ENCODE peak calls at places on chromosomes 16 and 17, in nine cellular contexts. Z is transverse colon; N is RWPE2; A is IMR-90; Y is CD4-positive, CD25-positive, alpha-beta regulatory T cell; B is MM.1S; V is mesendoderm; T is upper lobe of right lung; S is left lung. U is an unnamed sample. For H3K4me1 and H3K27me3, the result is how much of the 10 kb centered on the place peaks cover.

GRCh38 chr16:24853830-24854229 is 8.1 kb downstream of the SLC5A11 start:
- DNase-seq in S (no peak), N (no peak), Z (no peak), T (no peak), B (no peak), Y (no peak), V (no peak), A (peak), U (no peak)

GRCh38 chr16:88527186-88527936 is 42.8 kb upstream of the ZC3H18 start:
- DNase-seq in B (no peak), T (peak), Z (peak), Y (peak), S (peak), V (peak), A (peak), N (no peak), U (peak)

GRCh38 chr17:185445-186138 is 4.1 kb upstream of the DOC2B start:
- DNase-seq in B (peak), N (no peak), Y (peak), S (peak), A (no peak), Z (no peak), V (no peak), T (no peak), U (no peak)

GRCh38 chr16:81864646-81865382 is 85.7 kb downstream of the PLCG2 start:
- DNase-seq in V (peak), T (no peak), S (no peak), Z (no peak), N (no peak), B (no peak), A (no peak), Y (no peak), U (no peak)

GRCh38 chr17:3512512-3513171 is 36.8 kb downstream of the ASPA start:
- DNase-seq in B (no peak), T (no peak), Z (peak), N (no peak), V (peak), A (peak), Y (no peak), S (no peak), U (peak)

GRCh38 chr17:71975331-71975801 is 145.5 kb upstream of the SOX9 start:
- DNase-seq in N (no peak), B (no peak), T (no peak), V (peak), S (no peak), A (peak), Z (peak), Y (no peak), U (no peak)

GRCh38 chr17:65712383-65713267 is 151.2 kb upstream of the AXIN2 start:
- DNase-seq in S (no peak), N (no peak), B (no peak), A (no peak), V (no peak), Y (peak), T (no peak), Z (no peak), U (no peak)

GRCh38 chr17:61063528-61063927 is 336.1 kb upstream of the TBX2 start:
- DNase-seq in T (no peak), Y (no peak), N (no peak), V (no peak), Z (no peak), B (no peak), A (no peak), S (no peak), U (no peak)

GRCh38 chr17:59851431-59852375 is 41.0 kb downstream of the TUBD1 start:
- DNase-seq in Y (no peak), Z (peak), A (peak), T (no peak), S (no peak), N (peak), V (no peak), B (no peak), U (no peak)

GRCh38 chr16:89009343-89010209 is 32.6 kb upstream of the CBFA2T3 start:
- DNase-seq in A (no peak), V (peak), Z (no peak), N (peak), B (peak), S (peak), T (peak), Y (peak), U (no peak)

GRCh38 chr16:1788095-1788707 is 5.3 kb downstream of the IGFALS start:
- DNase-seq in N (peak), A (no peak), V (no peak), B (no peak), S (peak), T (peak), Y (no peak), Z (no peak), U (no peak)

GRCh38 chr16:86994651-86995171 is 322.5 kb downstream of the C16orf95 start:
- DNase-seq in Y (no peak), T (no peak), B (no peak), A (peak), N (no peak), S (no peak), V (no peak), Z (no peak), U (no peak)

GRCh38 chr17:28182559-28182958 is 136.4 kb upstream of the TMEM97 start:
- DNase-seq in Z (no peak), S (no peak), V (no peak), B (no peak), A (no peak), T (no peak), Y (no peak), N (no peak), U (no peak)

GRCh38 chr17:69733171-69734014 is 318.9 kb downstream of the MAP2K6 start:
- DNase-seq in A (peak), T (no peak), S (no peak), B (peak), Y (no peak), V (peak), N (peak), Z (no peak), U (no peak)

GRCh38 chr17:17749025-17749772 is 67.9 kb downstream of the RAI1 start:
- DNase-seq in Y (no peak), N (no peak), S (no peak), B (no peak), V (peak), A (no peak), Z (no peak), T (no peak), U (no peak)

GRCh38 chr16:30113031-30113710 is at the start of gene GDPD3:
- DNase-seq in B (no peak), V (no peak), Z (peak), S (no peak), A (no peak), T (peak), N (no peak), Y (no peak), U (no peak)

GRCh38 chr17:59154721-59155438 is at the start of gene SKA2:
- DNase-seq in S (peak), T (peak), Z (peak), V (peak), B (no peak), Y (no peak), A (no peak), N (peak), U (no peak)

GRCh38 chr17:31900877-31901276 is 631 bp downstream of the UTP6 start:
- DNase-seq in T (no peak), Z (no peak), N (no peak), B (peak), A (peak), Y (peak), S (no peak), V (peak), U (peak)

GRCh38 chr16:74521691-74522090 is 85.2 kb downstream of the GLG1 start:
- DNase-seq in T (no peak), S (no peak), Y (no peak), Z (no peak), A (peak), V (peak), N (no peak), B (no peak), U (no peak)

GRCh38 chr17:66214893-66215528 is 14.2 kb downstream of the APOH start:
- DNase-seq in N (no peak), Z (no peak), B (no peak), A (no peak), V (no peak), S (no peak), Y (no peak), T (no peak), U (no peak)

GRCh38 chr17:44901323-44901965 is 2.2 kb upstream of the EFTUD2 start:
- DNase-seq in V (no peak), Z (no peak), S (no peak), Y (no peak), B (no peak), A (peak), N (no peak), T (no peak), U (no peak)

GRCh38 chr16:31335431-31335830 is 19.5 kb upstream of the ITGAX start:
- DNase-seq in Y (no peak), A (no peak), T (no peak), B (no peak), N (no peak), V (no peak), S (no peak), Z (no peak), U (no peak)

GRCh38 chr17:60065136-60065535 is 13.6 kb downstream of the HEATR6 start:
- DNase-seq in Y (no peak), V (no peak), T (no peak), N (no peak), Z (no peak), B (no peak), A (peak), S (no peak), U (no peak)

GRCh38 chr16:48811478-48811877 is 201.5 kb upstream of the N4BP1 start:
- DNase-seq in N (no peak), S (peak), T (no peak), Y (no peak), A (no peak), Z (no peak), B (no peak), V (peak), U (no peak)

GRCh38 chr16:48814994-48815393 is 205.0 kb upstream of the N4BP1 start:
- DNase-seq in T (no peak), S (peak), A (no peak), B (no peak), Z (no peak), N (no peak), V (no peak), Y (no peak), U (no peak)

GRCh38 chr16:48812856-48813255 is 202.9 kb upstream of the N4BP1 start:
- DNase-seq in T (no peak), B (no peak), N (no peak), Y (no peak), V (no peak), S (no peak), Z (no peak), A (no peak), U (no peak)

GRCh38 chr16:48810803-48811453 is 200.9 kb upstream of the N4BP1 start:
- DNase-seq in N (no peak), S (peak), V (no peak), Y (no peak), A (no peak), Z (no peak), B (no peak), T (no peak), U (no peak)

GRCh38 chr16:48813485-48813884 is 203.5 kb upstream of the N4BP1 start:
- DNase-seq in S (no peak), Y (no peak), Z (no peak), V (no peak), T (no peak), A (no peak), B (no peak), N (no peak), U (no peak)
- H3K4me3 ChIP-seq in S (no peak), Y (no peak), Z (no peak), V (no peak), T (no peak), A (no peak), B (no peak), N (no peak), U (no peak)

GRCh38 chr17:32998111-32998892 is 6.7 kb downstream of the SPACA3 start:
- DNase-seq in A (peak), Z (peak), N (no peak), V (peak), Y (peak), S (peak), B (peak), T (peak), U (peak)
- H3K4me1 ChIP-seq in A (under half), Z (under half), N (under half), V (under half), Y (under half), S (under half), B (under half), T (under half), U (under half)

GRCh38 chr17:48565024-48565558 is 13.1 kb downstream of the HOXB4 start:
- DNase-seq in T (no peak), S (no peak), Z (no peak), B (no peak), V (no peak), N (no peak), A (no peak), Y (no peak), U (no peak)

GRCh38 chr17:48568499-48569259 is 9.5 kb downstream of the HOXB4 start:
- DNase-seq in V (no peak), Z (no peak), S (no peak), B (no peak), T (no peak), N (no peak), A (peak), Y (no peak), U (no peak)

GRCh38 chr17:48567646-48568354 is 10.3 kb downstream of the HOXB4 start:
- DNase-seq in Y (no peak), S (no peak), N (no peak), B (no peak), A (no peak), V (no peak), T (no peak), Z (no peak), U (no peak)

GRCh38 chr17:48566717-48567116 is 11.4 kb downstream of the HOXB4 start:
- DNase-seq in V (no peak), B (no peak), Z (no peak), S (no peak), N (no peak), Y (no peak), T (no peak), A (no peak), U (no peak)

GRCh38 chr17:48567209-48567608 is 10.9 kb downstream of the HOXB4 start:
- DNase-seq in T (no peak), B (no peak), A (no peak), Y (no peak), S (no peak), Z (peak), N (no peak), V (no peak), U (no peak)
- H3K27me3 ChIP-seq in T (half or more), B (under half), A (under half), Y (under half), S (half or more), Z (under half), N (under half), V (half or more), U (under half)

DNA sequence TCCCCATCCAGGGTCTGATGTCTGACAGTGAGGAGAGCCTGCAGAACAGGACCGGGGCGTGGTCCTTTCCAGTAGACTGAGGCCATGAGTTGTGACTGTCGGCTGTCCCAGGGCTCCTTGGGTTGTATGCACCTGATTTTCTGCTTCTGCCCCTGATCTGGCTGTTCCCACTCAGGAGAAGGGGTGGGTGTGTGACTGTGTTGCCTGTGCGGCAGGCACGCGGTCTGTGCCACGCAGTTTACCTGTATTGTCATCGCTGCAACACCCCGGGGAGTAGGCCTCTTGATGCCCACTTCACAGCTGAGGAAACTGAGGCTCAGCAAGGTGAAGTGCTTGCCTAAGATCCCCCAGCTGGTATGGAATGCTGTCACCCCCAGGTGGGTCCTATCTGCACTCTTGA is 1.4 kb downstream of the CRISPLD2 start:
- DNase-seq in Z (no peak), B (no peak), S (peak), Y (no peak), A (no peak), N (no peak), V (no peak), T (no peak), U (no peak)
- H3K4me3 ChIP-seq in Z (peak), B (no peak), S (peak), Y (no peak), A (peak), N (no peak), V (no peak), T (peak), U (no peak)

DNA sequence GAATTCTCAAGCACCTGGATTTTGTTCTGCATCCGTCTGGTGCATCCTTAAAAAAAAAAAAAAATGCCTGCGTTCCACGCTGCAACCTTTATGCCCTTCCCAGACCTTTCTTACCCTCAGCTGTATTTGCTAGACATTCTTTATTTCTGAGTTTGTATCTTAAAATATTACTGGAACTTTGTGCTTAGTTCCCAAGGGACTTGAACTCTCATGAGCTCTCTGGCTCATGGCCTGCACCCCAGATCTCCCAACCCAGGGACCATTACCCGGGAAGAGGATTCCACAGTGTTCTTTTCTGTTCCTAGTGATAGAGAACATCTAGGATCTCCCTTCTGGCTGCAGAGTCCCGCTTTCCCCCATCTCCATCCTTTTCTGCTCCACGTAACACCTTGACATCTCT is 28.9 kb upstream of the CLEC18A start:
- DNase-seq in T (no peak), V (no peak), Y (no peak), N (no peak), Z (no peak), B (no peak), A (no peak), S (no peak), U (no peak)
- H3K4me1 ChIP-seq in T (under half), V (under half), Y (under half), N (under half), Z (under half), B (under half), A (under half), S (under half), U (under half)

GRCh38 chr16:49637933-49638695 is 217.8 kb downstream of the ZNF423 start:
- DNase-seq in A (no peak), Y (no peak), S (no peak), Z (no peak), T (no peak), B (no peak), V (no peak), N (no peak), U (no peak)

GRCh38 chr16:49635591-49636581 is 220.0 kb downstream of the ZNF423 start:
- DNase-seq in S (no peak), T (no peak), Z (no peak), Y (no peak), V (no peak), B (no peak), A (no peak), N (no peak), U (no peak)

GRCh38 chr16:49638696-49639629 is 216.9 kb downstream of the ZNF423 start:
- DNase-seq in B (no peak), A (peak), V (no peak), S (no peak), N (no peak), T (no peak), Z (no peak), Y (no peak), U (no peak)

GRCh38 chr16:49636608-49637007 is 219.3 kb downstream of the ZNF423 start:
- DNase-seq in S (no peak), A (no peak), B (no peak), V (no peak), Y (no peak), T (no peak), N (no peak), Z (no peak), U (no peak)

DNA sequence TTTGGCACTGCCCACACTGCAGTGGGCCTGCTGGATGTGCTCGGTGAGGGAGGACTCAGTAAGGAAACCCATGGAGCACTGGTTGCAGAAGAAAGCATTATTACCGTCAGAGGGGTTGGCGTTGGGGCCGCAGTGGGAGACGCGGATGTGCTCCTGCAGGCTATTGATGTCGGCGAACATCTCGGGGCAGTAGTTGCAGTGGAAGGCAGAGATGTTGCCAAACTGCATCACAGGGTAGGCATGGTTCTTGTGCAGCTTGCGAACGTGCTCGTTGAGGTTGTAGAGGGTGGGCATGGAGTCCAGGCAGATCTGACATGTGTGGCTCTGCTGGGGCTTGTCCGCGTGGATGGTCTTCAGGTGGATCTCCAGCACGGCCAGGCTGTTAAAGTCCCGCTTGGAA is 218.4 kb downstream of the ZNF423 start:
- DNase-seq in Z (no peak), T (no peak), B (no peak), Y (no peak), S (no peak), A (no peak), V (no peak), N (no peak), U (no peak)
- H3K27me3 ChIP-seq in Z (under half), T (under half), B (under half), Y (under half), S (under half), A (under half), V (under half), N (under half), U (under half)

GRCh38 chr17:81308161-81308560 is 13.1 kb upstream of the SLC38A10 start:
- DNase-seq in N (no peak), Y (no peak), A (no peak), T (no peak), S (peak), V (no peak), Z (no peak), B (no peak), U (no peak)

GRCh38 chr17:81310963-81311550 is 15.9 kb upstream of the SLC38A10 start:
- DNase-seq in A (no peak), Y (no peak), S (peak), V (no peak), N (no peak), Z (no peak), B (no peak), T (no peak), U (no peak)

GRCh38 chr17:81311954-81312353 is 16.8 kb upstream of the SLC38A10 start:
- DNase-seq in S (peak), Y (no peak), Z (no peak), T (no peak), V (no peak), N (no peak), B (no peak), A (no peak), U (no peak)

GRCh38 chr17:81309140-81309858 is 14.2 kb upstream of the SLC38A10 start:
- DNase-seq in N (no peak), T (peak), V (peak), S (peak), B (peak), Z (peak), Y (peak), A (peak), U (peak)

DNA sequence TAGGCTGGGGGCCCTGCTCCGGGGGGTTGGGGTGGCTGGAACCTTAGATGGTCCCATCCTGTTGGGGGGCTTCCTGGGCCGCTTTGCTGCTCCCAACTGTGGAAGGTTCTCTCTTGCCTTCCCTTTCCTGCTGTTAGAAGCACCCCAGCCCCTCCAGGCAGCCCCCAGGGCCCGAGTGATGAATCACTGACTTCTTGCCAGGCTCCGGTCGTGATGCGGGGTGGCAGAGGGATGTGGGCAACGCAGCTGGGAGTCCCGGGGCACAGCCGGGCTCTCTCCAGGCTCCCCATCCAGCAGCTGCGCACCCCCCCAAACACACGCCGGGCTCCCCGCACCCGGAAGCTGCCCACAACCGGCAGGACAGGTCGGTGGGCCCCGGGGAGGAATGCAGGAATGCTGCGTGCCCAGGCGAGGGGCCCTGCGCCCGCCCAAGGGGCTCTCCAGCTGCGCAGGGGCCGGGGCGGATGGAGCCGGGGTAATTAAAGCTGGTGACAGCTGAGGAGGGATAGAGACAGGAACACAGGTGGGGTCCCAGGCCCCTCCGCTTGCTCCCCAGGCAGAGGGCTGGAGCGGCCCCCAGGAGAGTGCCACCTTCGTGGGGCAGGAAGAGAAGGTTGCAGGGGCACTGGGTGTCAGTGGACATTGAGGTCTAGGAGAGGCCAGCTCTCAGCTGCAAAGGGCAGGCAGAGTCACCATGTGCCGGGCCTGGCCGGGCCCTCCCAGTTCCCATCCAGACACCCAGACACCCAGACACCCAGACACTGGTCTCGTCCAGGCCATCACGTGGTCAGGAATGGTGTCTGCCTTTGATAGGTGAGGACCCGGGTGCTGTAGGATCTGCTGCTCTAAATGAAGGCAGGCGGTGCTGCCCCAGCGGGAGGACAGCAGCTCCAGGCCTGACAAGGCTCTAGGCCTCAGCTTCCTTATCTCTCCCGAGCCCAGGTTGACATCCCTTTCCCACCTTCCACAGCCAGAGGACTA is 15.0 kb upstream of the SLC38A10 start:
- DNase-seq in V (peak), A (no peak), Y (no peak), B (no peak), T (no peak), N (no peak), Z (no peak), S (peak), U (no peak)
- H3K4me3 ChIP-seq in V (no peak), A (no peak), Y (no peak), B (no peak), T (peak), N (no peak), Z (no peak), S (no peak), U (no peak)